ENCODE peak calls at places on chromosomes 3 and 15, in five cellular contexts. One of them, this sample, is unnamed.

GRCh38 chr15:94229591-94230365 is 1.6 kb upstream of the MCTP2 start:
- DNase-seq in mucosa of descending colon: no peak
- DNase-seq in left lung: no peak
- DNase-seq in adipocyte: no peak
- DNase-seq in HCT116: no peak
- DNase-seq in this sample: peak; percentile 62

GRCh38 chr3:175270199-175270837 is 411.2 kb downstream of the NAALADL2 start:
- DNase-seq in mucosa of descending colon: no peak
- DNase-seq in left lung: no peak
- DNase-seq in adipocyte: peak; percentile 82
- DNase-seq in HCT116: no peak
- DNase-seq in this sample: no peak

GRCh38 chr15:79089331-79089889 is 1.2 kb downstream of the RASGRF1 start:
- DNase-seq in mucosa of descending colon: no peak
- DNase-seq in left lung: no peak
- DNase-seq in adipocyte: no peak
- DNase-seq in HCT116: no peak
- DNase-seq in this sample: no peak

GRCh38 chr3:61855211-61855610 is 293.8 kb downstream of the PTPRG start:
- DNase-seq in mucosa of descending colon: no peak
- DNase-seq in left lung: no peak
- DNase-seq in adipocyte: peak; percentile 19
- DNase-seq in HCT116: no peak
- DNase-seq in this sample: no peak

GRCh38 chr15:99719096-99719541 is 14.1 kb downstream of the LYSMD4 start:
- DNase-seq in mucosa of descending colon: no peak
- DNase-seq in left lung: no peak
- DNase-seq in adipocyte: no peak
- DNase-seq in HCT116: no peak
- DNase-seq in this sample: no peak

GRCh38 chr15:41967506-41968206 is 4.7 kb downstream of the EHD4 start:
- DNase-seq in mucosa of descending colon: peak; percentile 29
- DNase-seq in left lung: no peak
- DNase-seq in adipocyte: peak; percentile 67
- DNase-seq in HCT116: no peak
- DNase-seq in this sample: peak; percentile 35

GRCh38 chr3:27861047-27862036 is 139.2 kb upstream of the EOMES start:
- DNase-seq in mucosa of descending colon: no peak
- DNase-seq in left lung: no peak
- DNase-seq in adipocyte: no peak
- DNase-seq in HCT116: no peak
- DNase-seq in this sample: no peak

GRCh38 chr15:75360856-75361255 is 7.6 kb downstream of the MAN2C1 start:
- DNase-seq in mucosa of descending colon: no peak
- DNase-seq in left lung: no peak
- DNase-seq in adipocyte: no peak
- DNase-seq in HCT116: no peak
- DNase-seq in this sample: no peak

GRCh38 chr3:182028081-182028480 is 316.4 kb downstream of the SOX2 start:
- DNase-seq in mucosa of descending colon: no peak
- DNase-seq in left lung: no peak
- DNase-seq in adipocyte: no peak
- DNase-seq in HCT116: no peak
- DNase-seq in this sample: no peak

DNA sequence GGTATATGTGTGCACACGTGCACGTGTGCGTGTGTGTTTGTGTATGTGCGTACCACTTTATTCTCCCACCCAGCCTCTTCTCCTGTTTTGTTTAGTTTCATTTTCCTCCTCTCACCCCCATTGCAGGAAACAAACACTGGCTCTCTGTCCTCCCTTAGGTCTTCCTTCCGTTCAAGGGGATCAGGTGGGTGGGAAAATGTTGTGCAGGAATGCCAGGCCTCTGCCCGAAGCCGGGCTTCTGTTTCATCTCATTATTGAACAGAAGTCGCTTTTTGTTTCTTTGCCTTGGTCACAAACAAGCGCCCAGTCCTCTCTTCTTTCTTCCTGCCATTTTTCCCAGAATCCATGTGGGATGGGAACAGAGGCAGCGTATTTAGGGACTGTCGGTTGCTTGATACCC is 69.6 kb downstream of the IGF1R start:
- DNase-seq in mucosa of descending colon: no peak
- DNase-seq in left lung: no peak
- DNase-seq in adipocyte: no peak
- DNase-seq in HCT116: no peak
- DNase-seq in this sample: no peak
- H3K4me1 ChIP-seq in mucosa of descending colon: peaks cover 7% of the 10 kb centered on the region
- H3K4me1 ChIP-seq in left lung: peaks cover 47% of the 10 kb centered on the region
- H3K4me1 ChIP-seq in adipocyte: peaks cover 22% of the 10 kb centered on the region
- H3K4me1 ChIP-seq in HCT116: no peaks in the 10 kb centered on the region
- H3K4me1 ChIP-seq in this sample: peaks cover 83% of the 10 kb centered on the region

DNA sequence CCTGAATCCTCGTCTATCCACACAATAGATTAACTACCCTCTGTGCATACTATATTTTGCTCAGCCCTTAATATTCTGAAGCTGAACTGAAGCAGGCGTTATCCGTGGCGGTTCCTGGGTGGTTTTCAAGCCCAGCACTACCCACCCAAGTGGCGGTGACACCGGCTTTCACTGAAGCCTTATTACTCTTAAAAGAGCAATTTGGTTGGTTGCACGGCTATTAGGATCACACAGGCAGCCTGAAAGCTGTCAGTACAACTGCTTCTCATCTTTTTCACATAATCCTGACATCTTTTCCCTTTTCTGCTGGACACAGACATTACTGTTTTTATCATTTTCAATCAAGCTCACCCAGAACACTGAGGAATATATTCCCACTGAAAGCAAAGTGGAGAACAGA is 525.3 kb upstream of the ZNF717 start:
- DNase-seq in mucosa of descending colon: no peak
- DNase-seq in left lung: no peak
- DNase-seq in adipocyte: no peak
- DNase-seq in HCT116: no peak
- DNase-seq in this sample: no peak
- H3K4me3 ChIP-seq in mucosa of descending colon: no peak overlapping the region
- H3K4me3 ChIP-seq in left lung: no peak overlapping the region
- H3K4me3 ChIP-seq in adipocyte: peak overlapping the region; percentile 73
- H3K4me3 ChIP-seq in HCT116: no peak overlapping the region
- H3K4me3 ChIP-seq in this sample: no peak overlapping the region

DNA sequence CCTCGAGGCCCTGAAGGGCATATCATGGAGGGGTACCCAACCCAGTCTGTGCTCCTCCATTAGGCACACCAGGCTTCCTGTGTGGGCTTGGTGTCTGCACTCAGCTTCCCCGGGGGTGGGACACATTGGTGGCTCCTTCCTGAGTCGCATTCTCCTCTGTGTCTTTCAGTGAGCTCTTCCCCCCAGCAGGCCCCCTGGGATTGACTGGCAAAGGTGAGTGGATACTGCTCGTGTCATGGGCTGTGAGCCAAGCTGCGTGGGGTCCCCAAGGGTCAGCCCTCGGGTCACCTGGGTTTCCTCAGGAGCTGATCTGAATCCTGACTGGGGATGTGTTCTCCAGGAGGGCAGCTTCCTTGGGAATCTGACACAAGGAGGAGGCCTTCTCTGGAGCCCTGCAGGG is 231.0 kb downstream of the SNRPN start:
- DNase-seq in mucosa of descending colon: peak; percentile 17
- DNase-seq in left lung: peak; percentile 37
- DNase-seq in adipocyte: no peak
- DNase-seq in HCT116: no peak
- DNase-seq in this sample: no peak
- H3K9me3 ChIP-seq in mucosa of descending colon: peaks cover 97% of the 10 kb centered on the region
- H3K9me3 ChIP-seq in left lung: peaks cover 100% of the 10 kb centered on the region
- H3K9me3 ChIP-seq in adipocyte: no peaks in the 10 kb centered on the region
- H3K9me3 ChIP-seq in HCT116: no peaks in the 10 kb centered on the region
- H3K9me3 ChIP-seq in this sample: no peaks in the 10 kb centered on the region

GRCh38 chr3:46214751-46215352 is 6.7 kb upstream of the CCR1 start:
- DNase-seq in mucosa of descending colon: no peak
- DNase-seq in left lung: no peak
- DNase-seq in adipocyte: no peak
- DNase-seq in HCT116: no peak
- DNase-seq in this sample: no peak

GRCh38 chr3:46215810-46216414 is 7.8 kb upstream of the CCR1 start:
- DNase-seq in mucosa of descending colon: no peak
- DNase-seq in left lung: no peak
- DNase-seq in adipocyte: no peak
- DNase-seq in HCT116: no peak
- DNase-seq in this sample: no peak

GRCh38 chr3:46221368-46221767 is 13.3 kb upstream of the CCR1 start:
- DNase-seq in mucosa of descending colon: no peak
- DNase-seq in left lung: no peak
- DNase-seq in adipocyte: no peak
- DNase-seq in HCT116: no peak
- DNase-seq in this sample: no peak

GRCh38 chr3:46221936-46222335 is 13.8 kb upstream of the CCR1 start:
- DNase-seq in mucosa of descending colon: no peak
- DNase-seq in left lung: no peak
- DNase-seq in adipocyte: no peak
- DNase-seq in HCT116: no peak
- DNase-seq in this sample: no peak

GRCh38 chr3:46218310-46218709 is 10.2 kb upstream of the CCR1 start:
- DNase-seq in mucosa of descending colon: no peak
- DNase-seq in left lung: no peak
- DNase-seq in adipocyte: no peak
- DNase-seq in HCT116: no peak
- DNase-seq in this sample: no peak
- H3K4me1 ChIP-seq in mucosa of descending colon: no peaks in the 10 kb centered on the region
- H3K4me1 ChIP-seq in left lung: peaks cover 47% of the 10 kb centered on the region
- H3K4me1 ChIP-seq in adipocyte: peaks cover 6% of the 10 kb centered on the region
- H3K4me1 ChIP-seq in HCT116: no peaks in the 10 kb centered on the region
- H3K4me1 ChIP-seq in this sample: peaks cover 13% of the 10 kb centered on the region

GRCh38 chr3:128616516-128617269 is 33.9 kb downstream of the RPN1 start:
- DNase-seq in mucosa of descending colon: no peak
- DNase-seq in left lung: no peak
- DNase-seq in adipocyte: no peak
- DNase-seq in HCT116: no peak
- DNase-seq in this sample: no peak
- H3K4me3 ChIP-seq in mucosa of descending colon: no peak overlapping the region
- H3K4me3 ChIP-seq in left lung: no peak overlapping the region
- H3K4me3 ChIP-seq in adipocyte: peak overlapping the region; percentile 85
- H3K4me3 ChIP-seq in HCT116: no peak overlapping the region
- H3K4me3 ChIP-seq in this sample: peak overlapping the region; percentile 85

GRCh38 chr15:26697913-26698312 is 75.0 kb downstream of the GABRB3 start:
- DNase-seq in mucosa of descending colon: no peak
- DNase-seq in left lung: no peak
- DNase-seq in adipocyte: no peak
- DNase-seq in HCT116: no peak
- DNase-seq in this sample: no peak
- H3K9me3 ChIP-seq in mucosa of descending colon: peaks cover 62% of the 10 kb centered on the region
- H3K9me3 ChIP-seq in left lung: peaks cover 38% of the 10 kb centered on the region
- H3K9me3 ChIP-seq in adipocyte: peaks cover 12% of the 10 kb centered on the region
- H3K9me3 ChIP-seq in HCT116: peaks cover 24% of the 10 kb centered on the region
- H3K9me3 ChIP-seq in this sample: no peaks in the 10 kb centered on the region